ENCODE peak calls at places on chromosomes 11 and 22, in nine cellular contexts. R is PC-3, M is GM10248, P is HFFc6, I is brain microvascular endothelial cell, X is AG04450, D is nephron progenitor cell, Z is cardiac muscle cell, C is AG10803. F is an unnamed sample.

GRCh38 chr22:38833061-38833460 is 10.8 kb downstream of the NPTXR start:
- DNase-seq in R (no peak), M (no peak), P (no peak), I (no peak), X (no peak), D (no peak), Z (no peak), C (no peak), F (no peak)

GRCh38 chr22:39900306-39901227 is at the start of gene GRAP2:
- DNase-seq in R (no peak), M (peak), P (no peak), I (no peak), X (no peak), D (no peak), Z (no peak), C (no peak), F (peak)

GRCh38 chr11:14539867-14540475 is 19.8 kb upstream of the PSMA1 start:
- DNase-seq in R (no peak), M (no peak), P (no peak), I (no peak), X (no peak), D (no peak), Z (peak), C (no peak), F (no peak)

GRCh38 chr22:49694462-49695260 is 133.0 kb downstream of the BRD1 start:
- DNase-seq in R (no peak), M (no peak), P (no peak), I (no peak), X (no peak), D (no peak), Z (no peak), C (no peak), F (no peak)

GRCh38 chr11:31803813-31804438 is 7.2 kb downstream of the PAX6 start:
- DNase-seq in R (no peak), M (peak), P (no peak), I (no peak), X (no peak), D (peak), Z (no peak), C (no peak), F (peak)

GRCh38 chr11:47186937-47187681 is 875 bp upstream of the PACSIN3 start:
- DNase-seq in R (no peak), M (peak), P (no peak), I (peak), X (no peak), D (peak), Z (peak), C (peak), F (peak)

GRCh38 chr11:119015054-119015611 is 3.0 kb downstream of the RPS25 start:
- DNase-seq in R (peak), M (no peak), P (no peak), I (no peak), X (no peak), D (no peak), Z (no peak), C (no peak), F (no peak)

GRCh38 chr11:58003036-58003435 is 20.6 kb upstream of the OR9Q1 start:
- DNase-seq in R (no peak), M (no peak), P (no peak), I (no peak), X (no peak), D (no peak), Z (peak), C (no peak), F (no peak)

GRCh38 chr11:89922195-89922660 is at the start of gene TRIM49D1:
- DNase-seq in R (peak), M (no peak), P (no peak), I (no peak), X (no peak), D (no peak), Z (no peak), C (no peak), F (no peak)

GRCh38 chr11:86636275-86636674 is 36.1 kb downstream of the ME3 start:
- DNase-seq in R (no peak), M (no peak), P (peak), I (no peak), X (no peak), D (no peak), Z (no peak), C (no peak), F (no peak)

GRCh38 chr11:121520243-121521144 is 67.7 kb upstream of the SORL1-AS1 start:
- DNase-seq in R (peak), M (no peak), P (peak), I (peak), X (peak), D (no peak), Z (peak), C (peak), F (no peak)

GRCh38 chr11:106087815-106088435 is 10.5 kb downstream of the AASDHPPT start:
- DNase-seq in R (peak), M (no peak), P (peak), I (peak), X (no peak), D (peak), Z (peak), C (peak), F (no peak)

GRCh38 chr11:16364250-16364649 is 7.9 kb upstream of the SOX6 start:
- DNase-seq in R (no peak), M (no peak), P (no peak), I (no peak), X (no peak), D (no peak), Z (no peak), C (no peak), F (no peak)

GRCh38 chr22:19855504-19856409 is 1.1 kb upstream of the GNB1L start:
- DNase-seq in R (peak), M (peak), P (no peak), I (no peak), X (no peak), D (peak), Z (peak), C (peak), F (peak)

GRCh38 chr22:17281026-17281809 is 62.0 kb upstream of the ADA2 start:
- DNase-seq in R (no peak), M (no peak), P (no peak), I (no peak), X (no peak), D (no peak), Z (no peak), C (no peak), F (no peak)

GRCh38 chr11:65290448-65291165 is 24.1 kb upstream of the CDC42EP2 start:
- DNase-seq in R (peak), M (no peak), P (peak), I (peak), X (peak), D (no peak), Z (peak), C (peak), F (peak)

GRCh38 chr11:35288817-35289541 is 130.4 kb downstream of the SLC1A2 start:
- DNase-seq in R (peak), M (no peak), P (peak), I (peak), X (no peak), D (no peak), Z (peak), C (peak), F (no peak)

GRCh38 chr11:118180300-118180703 is 3.9 kb upstream of the SCN2B start:
- DNase-seq in R (no peak), M (no peak), P (no peak), I (no peak), X (no peak), D (peak), Z (peak), C (peak), F (peak)

GRCh38 chr11:74702383-74703007 is 28.7 kb downstream of the CHRDL2 start:
- DNase-seq in R (peak), M (peak), P (peak), I (peak), X (peak), D (peak), Z (peak), C (peak), F (peak)

GRCh38 chr11:19087658-19088057 is 27.1 kb upstream of the MRGPRX2 start:
- DNase-seq in R (peak), M (no peak), P (peak), I (peak), X (no peak), D (no peak), Z (peak), C (peak), F (no peak)

GRCh38 chr11:78645226-78646202 is 70.8 kb upstream of the NARS2 start:
- DNase-seq in R (peak), M (peak), P (peak), I (peak), X (peak), D (peak), Z (peak), C (peak), F (peak)

GRCh38 chr22:34015642-34016041 is 95.4 kb upstream of the LARGE1 start:
- DNase-seq in R (no peak), M (no peak), P (no peak), I (no peak), X (no peak), D (no peak), Z (no peak), C (no peak), F (no peak)

GRCh38 chr11:94762208-94762607 is 5.9 kb upstream of the AMOTL1 start:
- DNase-seq in R (peak), M (no peak), P (peak), I (no peak), X (no peak), D (no peak), Z (no peak), C (no peak), F (no peak)
- TF ChIP-seq CTCF in R (peak), M (no peak), P (peak), I (peak), X (peak), D (no peak), Z (peak), C (peak), F (no peak)

GRCh38 chr11:132186193-132186592 is 815.8 kb downstream of the NTM start:
- DNase-seq in R (no peak), M (no peak), P (no peak), I (no peak), X (no peak), D (no peak), Z (no peak), C (no peak), F (no peak)

GRCh38 chr11:132187814-132188213 is 817.4 kb downstream of the NTM start:
- DNase-seq in R (no peak), M (no peak), P (peak), I (peak), X (no peak), D (no peak), Z (peak), C (peak), F (no peak)

GRCh38 chr11:132184079-132184478 is 813.7 kb downstream of the NTM start:
- DNase-seq in R (no peak), M (no peak), P (no peak), I (no peak), X (no peak), D (no peak), Z (no peak), C (no peak), F (no peak)

GRCh38 chr11:132187391-132187790 is 817.0 kb downstream of the NTM start:
- DNase-seq in R (no peak), M (no peak), P (no peak), I (no peak), X (no peak), D (peak), Z (no peak), C (no peak), F (no peak)

GRCh38 chr11:132186699-132187098 is 816.3 kb downstream of the NTM start:
- DNase-seq in R (no peak), M (no peak), P (no peak), I (no peak), X (no peak), D (peak), Z (no peak), C (no peak), F (no peak)
- TF ChIP-seq CTCF in R (peak), M (peak), P (peak), I (peak), X (no peak), D (peak), Z (peak), C (no peak), F (peak)

GRCh38 chr11:91041626-91042025 is 818.8 kb upstream of the CHORDC1 start:
- DNase-seq in R (peak), M (no peak), P (no peak), I (no peak), X (no peak), D (no peak), Z (no peak), C (no peak), F (no peak)
- TF ChIP-seq CTCF in R (peak), M (no peak), P (no peak), I (peak), X (peak), D (no peak), Z (no peak), C (no peak), F (no peak)

DNA sequence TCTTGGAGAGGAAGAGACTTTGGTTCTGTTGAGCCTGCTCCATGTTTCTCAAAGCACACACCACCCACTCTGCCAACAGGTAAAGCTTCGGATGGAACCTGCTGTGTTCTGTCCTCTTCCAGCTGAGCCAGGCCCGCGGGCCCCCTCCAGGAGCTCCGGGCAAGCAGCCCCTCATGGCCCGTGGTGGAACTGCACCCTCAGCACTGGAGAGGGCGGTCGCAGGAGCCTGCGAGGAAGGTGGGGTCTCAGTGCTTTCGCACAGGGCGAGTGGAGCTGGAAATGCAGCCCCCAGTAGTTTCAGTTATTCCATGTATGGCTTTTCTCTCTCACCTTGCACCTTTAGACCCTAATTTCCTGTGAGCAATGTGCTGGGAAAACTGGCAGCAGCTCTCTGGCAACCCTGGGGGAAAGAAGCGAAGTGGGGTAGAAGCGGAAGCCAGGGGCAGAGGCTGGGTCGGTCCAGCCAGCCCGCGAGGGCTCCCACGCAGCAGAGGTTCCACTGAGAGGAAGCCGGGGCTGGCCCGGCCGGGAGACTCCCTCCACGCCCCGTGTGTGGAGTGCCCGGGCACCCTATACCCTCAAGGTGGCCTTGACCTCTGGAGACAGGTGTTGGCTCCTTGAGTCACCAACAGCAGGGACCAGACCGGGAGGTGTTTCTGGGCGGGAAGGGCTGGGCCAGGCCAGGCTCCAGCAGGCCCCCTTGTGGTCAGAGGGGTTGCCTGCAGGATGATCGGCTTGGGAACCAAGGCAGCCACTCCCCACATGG is 119.9 kb upstream of the TMEM45B start:
- DNase-seq in R (peak), M (peak), P (no peak), I (peak), X (no peak), D (peak), Z (peak), C (peak), F (peak)
- TF ChIP-seq CTCF in R (peak), M (peak), P (peak), I (peak), X (peak), D (peak), Z (peak), C (peak), F (peak)

GRCh38 chr11:37762079-37762478 is 1164.0 kb upstream of the RAG2 start:
- DNase-seq in R (no peak), M (no peak), P (no peak), I (no peak), X (no peak), D (no peak), Z (no peak), C (no peak), F (no peak)
- TF ChIP-seq CTCF in R (no peak), M (no peak), P (no peak), I (no peak), X (no peak), D (no peak), Z (no peak), C (no peak), F (no peak)